ENCODE peak calls at places on chromosomes 3 and 15, in nine cellular contexts. N is stimulated activated CD4-positive, alpha-beta T cell treated with anti-CD3 and anti-CD28 coated beads, Interleukin-12 subunit alpha, Interleukin-12 subunit beta, amount 100 ng/mL, for 4 hours; K is BJ; X is COR-L47; U is C1 segment of cervical spinal cord; Y is 8988T; B is NCI-H1092 treated with DMSO at 0.1 percent for 48 hours; Z is DMS153; S is glutamatergic neuron. W is an unnamed sample.

GRCh38 chr3:23455084-23455483 is 252.0 kb downstream of the UBE2E2 start:
- DNase-seq in N (no peak), K (peak), X (peak), U (no peak), Y (no peak), B (no peak), Z (no peak), S (no peak), W (peak)

GRCh38 chr15:95921404-95921803 is 409.1 kb upstream of the NR2F2 start:
- DNase-seq in N (no peak), K (no peak), X (no peak), U (no peak), Y (no peak), B (no peak), Z (no peak), S (no peak), W (no peak)

GRCh38 chr3:156865732-156866131 is 39.6 kb downstream of the LEKR1 start:
- DNase-seq in N (no peak), K (no peak), X (peak), U (no peak), Y (no peak), B (no peak), Z (no peak), S (no peak), W (no peak)

GRCh38 chr3:23778451-23778850 is 27.3 kb upstream of the UBE2E1 start:
- DNase-seq in N (no peak), K (no peak), X (no peak), U (no peak), Y (no peak), B (no peak), Z (no peak), S (no peak), W (no peak)

GRCh38 chr15:55916666-55917409 is 76.6 kb downstream of the NEDD4 start:
- DNase-seq in N (no peak), K (peak), X (no peak), U (no peak), Y (no peak), B (no peak), Z (no peak), S (no peak), W (peak)

GRCh38 chr3:132245547-132245946 is 71.7 kb upstream of the ACP3 start:
- DNase-seq in N (no peak), K (no peak), X (no peak), U (no peak), Y (no peak), B (no peak), Z (no peak), S (no peak), W (no peak)

GRCh38 chr3:106635271-106635670 is 742.0 kb upstream of the CCDC54 start:
- DNase-seq in N (no peak), K (peak), X (no peak), U (no peak), Y (no peak), B (no peak), Z (no peak), S (no peak), W (peak)

GRCh38 chr3:156416846-156417581 is 137.9 kb downstream of the SSR3 start:
- DNase-seq in N (no peak), K (no peak), X (no peak), U (no peak), Y (no peak), B (no peak), Z (peak), S (peak), W (no peak)

GRCh38 chr3:183018416-183019192 is 38.3 kb upstream of the DCUN1D1 start:
- DNase-seq in N (no peak), K (no peak), X (no peak), U (no peak), Y (no peak), B (no peak), Z (no peak), S (no peak), W (no peak)

GRCh38 chr3:125593991-125594574 is 1.2 kb downstream of the OSBPL11 start:
- DNase-seq in N (no peak), K (no peak), X (no peak), U (no peak), Y (no peak), B (no peak), Z (no peak), S (no peak), W (no peak)

GRCh38 chr3:168117853-168118313 is 22.2 kb upstream of the GOLIM4 start:
- DNase-seq in N (no peak), K (no peak), X (no peak), U (no peak), Y (no peak), B (no peak), Z (peak), S (no peak), W (no peak)

GRCh38 chr3:9214185-9214584 is 35.3 kb downstream of the SRGAP3 start:
- DNase-seq in N (no peak), K (no peak), X (no peak), U (no peak), Y (no peak), B (no peak), Z (no peak), S (no peak), W (peak)

GRCh38 chr3:110314512-110315114 is 757.0 kb upstream of the NECTIN3 start:
- DNase-seq in N (peak), K (no peak), X (peak), U (no peak), Y (no peak), B (peak), Z (no peak), S (peak), W (peak)

GRCh38 chr15:64895285-64896065 is 16.2 kb upstream of the ANKDD1A start:
- DNase-seq in N (peak), K (no peak), X (no peak), U (peak), Y (no peak), B (no peak), Z (no peak), S (no peak), W (no peak)

GRCh38 chr3:48306860-48307530 is 26.5 kb downstream of the SPINK8 start:
- DNase-seq in N (no peak), K (no peak), X (no peak), U (no peak), Y (no peak), B (no peak), Z (no peak), S (no peak), W (no peak)

GRCh38 chr15:60179786-60180391 is 175.8 kb downstream of the FOXB1 start:
- DNase-seq in N (peak), K (no peak), X (peak), U (no peak), Y (no peak), B (peak), Z (no peak), S (no peak), W (peak)

GRCh38 chr3:144692488-144692887 is 720.9 kb downstream of the DIPK2A start:
- DNase-seq in N (no peak), K (no peak), X (no peak), U (no peak), Y (no peak), B (no peak), Z (no peak), S (no peak), W (no peak)

GRCh38 chr15:31250033-31250432 is 76.6 kb upstream of the KLF13 start:
- DNase-seq in N (no peak), K (no peak), X (no peak), U (no peak), Y (no peak), B (no peak), Z (no peak), S (no peak), W (no peak)

GRCh38 chr15:89652131-89652530 is 3.1 kb downstream of the KIF7 start:
- DNase-seq in N (no peak), K (no peak), X (no peak), U (no peak), Y (no peak), B (no peak), Z (no peak), S (no peak), W (no peak)

GRCh38 chr3:117600112-117600511 is 890.5 kb downstream of the TUSC7 start:
- DNase-seq in N (no peak), K (no peak), X (no peak), U (no peak), Y (no peak), B (no peak), Z (no peak), S (no peak), W (no peak)

GRCh38 chr15:63465104-63465503 is 39.3 kb upstream of the USP3 start:
- DNase-seq in N (no peak), K (no peak), X (no peak), U (no peak), Y (no peak), B (no peak), Z (no peak), S (no peak), W (peak)

GRCh38 chr3:112785321-112786001 is 61.2 kb downstream of the CD200R1L start:
- DNase-seq in N (no peak), K (no peak), X (no peak), U (no peak), Y (no peak), B (no peak), Z (no peak), S (no peak), W (no peak)

GRCh38 chr3:10280177-10280529 is 12.6 kb downstream of the GHRL start:
- DNase-seq in N (no peak), K (no peak), X (no peak), U (no peak), Y (no peak), B (no peak), Z (no peak), S (no peak), W (no peak)

GRCh38 chr15:46365612-46366011 is 730.8 kb downstream of the SQOR start:
- DNase-seq in N (no peak), K (peak), X (no peak), U (no peak), Y (no peak), B (no peak), Z (no peak), S (no peak), W (no peak)

GRCh38 chr3:50324351-50325144 is 2.0 kb upstream of the HYAL2 start:
- DNase-seq in N (peak), K (no peak), X (peak), U (no peak), Y (peak), B (peak), Z (no peak), S (peak), W (peak)

GRCh38 chr15:52258461-52258860 is 37.1 kb downstream of the MYO5C start:
- DNase-seq in N (no peak), K (no peak), X (no peak), U (no peak), Y (no peak), B (no peak), Z (no peak), S (no peak), W (no peak)

GRCh38 chr15:98946301-98947255 is 61.0 kb downstream of the PGPEP1L start:
- DNase-seq in N (no peak), K (no peak), X (no peak), U (peak), Y (no peak), B (no peak), Z (no peak), S (no peak), W (no peak)

GRCh38 chr15:67840747-67841634 is 1.1 kb upstream of the RNU6-1 start:
- DNase-seq in N (no peak), K (no peak), X (peak), U (peak), Y (no peak), B (peak), Z (no peak), S (no peak), W (no peak)

GRCh38 chr3:171950373-171950772 is 89.0 kb upstream of the FNDC3B start:
- DNase-seq in N (no peak), K (no peak), X (peak), U (no peak), Y (no peak), B (no peak), Z (no peak), S (no peak), W (peak)

GRCh38 chr3:66603161-66603611 is 102.4 kb upstream of the LRIG1 start:
- DNase-seq in N (no peak), K (no peak), X (no peak), U (no peak), Y (no peak), B (no peak), Z (peak), S (no peak), W (peak)

GRCh38 chr15:62417444-62417843 is 252.4 kb upstream of the C2CD4B start:
- DNase-seq in N (no peak), K (no peak), X (no peak), U (no peak), Y (no peak), B (no peak), Z (no peak), S (no peak), W (no peak)

GRCh38 chr3:46692566-46692983 is 904 bp downstream of the ALS2CL start:
- DNase-seq in N (no peak), K (no peak), X (no peak), U (no peak), Y (peak), B (no peak), Z (no peak), S (no peak), W (peak)

GRCh38 chr3:66956740-66957139 is 41.4 kb upstream of the KBTBD8 start:
- DNase-seq in N (no peak), K (no peak), X (no peak), U (no peak), Y (no peak), B (no peak), Z (no peak), S (no peak), W (no peak)

GRCh38 chr3:61612211-61612995 is 51.0 kb downstream of the PTPRG start:
- DNase-seq in N (no peak), K (no peak), X (no peak), U (no peak), Y (no peak), B (no peak), Z (no peak), S (no peak), W (no peak)

W was measured in kidney glomerular epithelial cell.